ENCODE peak calls at places on chromosomes 3 and 15, in nine cellular contexts. J is A549; S is pancreas; C is IMR-90; G is CD8-positive, alpha-beta T cell; B is tibial nerve; D is fibroblast of pulmonary artery; L is epithelial cell of proximal tubule; I is fibroblast of lung. U is an unnamed sample.

GRCh38 chr3:22735373-22735772 is 467.8 kb upstream of the UBE2E2 start:
- DNase-seq in B (no peak), G (no peak), S (no peak), J (no peak), D (no peak), I (no peak), L (no peak), C (no peak), U (no peak)

GRCh38 chr3:24810881-24811280 is 316.2 kb upstream of the THRB start:
- DNase-seq in S (no peak), G (no peak), L (peak; percentile 7), I (no peak), J (no peak), D (no peak), C (no peak), B (no peak), U (no peak)

GRCh38 chr15:60299452-60300047 is 98.2 kb downstream of the ANXA2 start:
- DNase-seq in D (peak; percentile 2), L (no peak), S (no peak), J (peak; percentile 12), C (no peak), B (no peak), G (no peak), I (peak; percentile 5), U (no peak)

GRCh38 chr3:172939651-172940293 is 189.2 kb downstream of the ECT2 start:
- DNase-seq in J (no peak), C (no peak), L (no peak), G (no peak), S (no peak), B (no peak), D (peak; percentile 35), I (no peak), U (no peak)

GRCh38 chr3:139561959-139562676 is 22.6 kb upstream of the RBP1 start:
- DNase-seq in J (peak; percentile 25), C (peak; percentile 43), S (no peak), B (no peak), I (peak; percentile 55), D (peak; percentile 52), G (no peak), L (no peak), U (peak; percentile 28)

GRCh38 chr3:107416138-107416537 is 38.9 kb downstream of the CCDC54 start:
- DNase-seq in J (no peak), C (peak; percentile 16), I (peak; percentile 14), B (no peak), G (no peak), L (no peak), S (no peak), D (peak; percentile 6), U (no peak)

GRCh38 chr3:24678441-24678865 is 183.8 kb upstream of the THRB start:
- DNase-seq in D (peak; percentile 94), L (peak; percentile 61), G (no peak), S (no peak), B (no peak), J (no peak), C (peak; percentile 74), I (peak; percentile 97), U (no peak)

GRCh38 chr3:114456742-114457141 is 162.9 kb downstream of the TIGIT start:
- DNase-seq in S (no peak), J (no peak), B (no peak), I (no peak), L (no peak), C (no peak), G (no peak), D (no peak), U (no peak)

GRCh38 chr3:117278424-117279190 is 569.0 kb downstream of the TUSC7 start:
- DNase-seq in L (peak; percentile 56), C (peak; percentile 33), D (peak; percentile 1), I (peak; percentile 8), B (no peak), J (peak; percentile 88), S (peak; percentile 14), G (no peak), U (peak; percentile 78)

GRCh38 chr3:117995795-117996194 is 1038.9 kb downstream of the IGSF11 start:
- DNase-seq in G (no peak), L (no peak), S (no peak), D (no peak), J (no peak), C (peak; percentile 26), I (no peak), B (no peak), U (no peak)

GRCh38 chr3:194141415-194142155 is 5.6 kb downstream of the HES1 start:
- DNase-seq in D (peak; percentile 94), S (peak; percentile 96), L (no peak), G (peak; percentile 30), J (peak; percentile 66), B (peak; percentile 73), C (peak; percentile 90), I (peak; percentile 80), U (peak; percentile 81)

GRCh38 chr15:76340802-76341365 is 4.3 kb downstream of the ISL2 start:
- DNase-seq in L (no peak), C (no peak), D (no peak), J (no peak), G (no peak), B (no peak), S (peak; percentile 86), I (no peak), U (no peak)

GRCh38 chr15:57551717-57552677 is 39.7 kb upstream of the MYZAP start:
- DNase-seq in B (no peak), I (no peak), G (no peak), S (no peak), D (peak; percentile 90), J (peak; percentile 87), L (no peak), C (peak; percentile 70), U (no peak)

DNA sequence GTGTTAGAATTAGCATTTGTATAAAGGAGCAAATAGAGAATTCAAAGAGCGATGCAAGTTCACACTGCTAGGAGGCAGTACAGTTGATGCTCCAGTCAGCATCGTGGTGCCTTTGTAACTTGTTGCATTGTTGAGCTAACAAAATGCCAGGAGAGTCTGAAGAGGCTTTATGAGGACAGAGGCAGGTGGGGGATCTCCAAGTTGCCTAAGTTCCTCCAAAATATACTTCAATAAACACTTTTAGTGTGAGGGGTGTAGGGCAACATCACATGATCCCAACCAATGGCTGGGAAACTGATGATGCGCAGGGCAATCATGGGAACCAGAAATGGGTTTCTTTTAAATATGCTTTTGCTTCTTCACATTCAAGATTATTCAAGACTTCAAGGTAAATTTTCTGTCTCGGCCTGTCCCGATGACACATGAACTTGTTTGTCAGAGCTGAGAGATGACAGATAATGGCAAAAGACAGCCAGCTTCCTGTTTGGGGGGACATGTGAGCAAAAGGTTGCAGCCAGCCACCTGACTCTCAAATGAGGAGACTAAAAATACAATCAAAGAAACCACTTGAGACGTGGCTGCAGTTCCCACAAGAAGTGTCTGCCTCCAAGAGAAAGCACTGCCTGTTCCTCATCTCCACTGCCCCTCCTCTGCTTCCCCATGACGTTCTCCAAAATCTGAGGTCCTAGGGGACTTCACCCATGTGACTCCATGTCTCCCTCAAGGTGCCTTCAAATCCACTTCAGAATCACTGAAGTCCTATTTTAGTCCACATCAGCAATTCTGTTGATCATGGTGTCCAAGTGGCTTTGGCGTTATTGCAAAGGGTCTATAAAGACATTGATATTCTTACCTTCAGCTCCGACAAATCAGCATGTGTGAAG is 39.3 kb downstream of the KLHL6 start:
- DNase-seq in I (no peak), C (no peak), L (no peak), B (no peak), S (no peak), D (no peak), G (peak; percentile 51), J (no peak), U (no peak)
- TF ChIP-seq CTCF in I (no peak), C (no peak), L (no peak), B (no peak), S (no peak), D (no peak), G (peak; percentile 31), J (no peak), U (no peak)

GRCh38 chr3:184514151-184514490 is 47.5 kb upstream of the EPHB3 start:
- DNase-seq in C (no peak), G (no peak), L (no peak), J (no peak), I (no peak), S (no peak), D (no peak), B (no peak), U (no peak)
- H3K4me3 ChIP-seq in C (no peak overlapping the region), G (no peak overlapping the region), L (no peak overlapping the region), J (no peak overlapping the region), I (no peak overlapping the region), S (peak overlapping the region; percentile 46), D (no peak overlapping the region), B (peak overlapping the region; percentile 40), U (no peak overlapping the region)

GRCh38 chr3:195271859-195272243 is 892 bp upstream of the XXYLT1 start:
- DNase-seq in J (no peak), S (no peak), C (no peak), I (no peak), G (no peak), D (no peak), L (no peak), B (no peak), U (no peak)
- TF ChIP-seq CTCF in J (peak; percentile 9), S (peak; percentile 21), C (no peak), I (no peak), G (no peak), D (no peak), L (no peak), B (no peak), U (no peak)

GRCh38 chr15:25597576-25597975 is 158.8 kb upstream of the UBE3A start:
- DNase-seq in B (no peak), D (no peak), I (no peak), C (no peak), L (no peak), G (no peak), J (no peak), S (no peak), U (no peak)
- H3K4me3 ChIP-seq in B (no peak overlapping the region), D (no peak overlapping the region), I (no peak overlapping the region), C (no peak overlapping the region), L (no peak overlapping the region), G (no peak overlapping the region), J (no peak overlapping the region), S (no peak overlapping the region), U (no peak overlapping the region)

U was measured in LNCaP clone FGC.